ENCODE peak calls at places on chromosomes 16 and 17, in eight cellular contexts. Q, J, I, N, B, O, X and L are unnamed samples.
A peak's percentile ranks its signal among the peaks of the same experiment; 100 is the strongest.

GRCh38 chr17:55332296-55333041 is 67.7 kb downstream of the HLF start:
- DNase-seq in Q (peak; percentile 51), J (no peak), I (no peak), N (no peak), B (no peak), O (peak; percentile 26), X (no peak), L (no peak)

GRCh38 chr17:4856937-4857314 is 23.8 kb downstream of the MINK1 start:
- DNase-seq in Q (no peak), J (no peak), I (no peak), N (no peak), B (no peak), O (no peak), X (no peak), L (no peak)

GRCh38 chr17:17682737-17683675 is 1.7 kb downstream of the RAI1 start:
- DNase-seq in Q (peak; percentile 74), J (peak; percentile 75), I (no peak), N (peak; percentile 85), B (peak; percentile 74), O (peak; percentile 83), X (peak; percentile 78), L (peak; percentile 82)

GRCh38 chr16:23999663-24000062 is 163.9 kb downstream of the PRKCB start:
- DNase-seq in Q (no peak), J (no peak), I (no peak), N (no peak), B (no peak), O (no peak), X (no peak), L (no peak)

GRCh38 chr16:8878523-8878911 is 3.6 kb upstream of the LITAFD start:
- DNase-seq in Q (no peak), J (no peak), I (no peak), N (no peak), B (no peak), O (no peak), X (no peak), L (peak; percentile 69)

GRCh38 chr17:1022278-1023024 is 25.5 kb downstream of the TIMM22 start:
- DNase-seq in Q (no peak), J (peak; percentile 40), I (no peak), N (no peak), B (no peak), O (no peak), X (no peak), L (no peak)

GRCh38 chr17:43171761-43172487 is 910 bp downstream of the NBR1 start:
- DNase-seq in Q (peak; percentile 30), J (no peak), I (no peak), N (peak; percentile 48), B (no peak), O (peak; percentile 78), X (peak; percentile 9), L (peak; percentile 53)

GRCh38 chr17:43721537-43722268 is 36.9 kb downstream of the SOST start:
- DNase-seq in Q (no peak), J (no peak), I (no peak), N (no peak), B (no peak), O (no peak), X (no peak), L (no peak)

GRCh38 chr17:80474231-80474932 is 2.0 kb downstream of the NPTX1 start:
- DNase-seq in Q (no peak), J (no peak), I (no peak), N (no peak), B (no peak), O (no peak), X (no peak), L (peak; percentile 65)
- H3K36me3 ChIP-seq in Q (no peaks in the 10 kb centered on the region), J (no peaks in the 10 kb centered on the region), I (no peaks in the 10 kb centered on the region), N (no peaks in the 10 kb centered on the region), B (no peaks in the 10 kb centered on the region), O (no peaks in the 10 kb centered on the region), X (no peaks in the 10 kb centered on the region), L (no peaks in the 10 kb centered on the region)

GRCh38 chr17:63426917-63427308 is 19.2 kb downstream of the CYB561 start:
- DNase-seq in Q (no peak), J (no peak), I (no peak), N (no peak), B (no peak), O (no peak), X (no peak), L (no peak)

GRCh38 chr17:63431939-63432804 is 13.9 kb downstream of the CYB561 start:
- DNase-seq in Q (no peak), J (no peak), I (no peak), N (peak; percentile 22), B (peak; percentile 45), O (peak; percentile 55), X (no peak), L (no peak)

GRCh38 chr17:63431618-63431938 is 14.5 kb downstream of the CYB561 start:
- DNase-seq in Q (no peak), J (no peak), I (no peak), N (no peak), B (peak; percentile 15), O (no peak), X (no peak), L (no peak)

GRCh38 chr17:63429766-63430165 is 16.3 kb downstream of the CYB561 start:
- DNase-seq in Q (no peak), J (no peak), I (no peak), N (no peak), B (no peak), O (no peak), X (no peak), L (no peak)

GRCh38 chr17:63430223-63430622 is 15.9 kb downstream of the CYB561 start:
- DNase-seq in Q (no peak), J (no peak), I (no peak), N (peak; percentile 18), B (no peak), O (no peak), X (no peak), L (peak; percentile 22)
- H3K4me1 ChIP-seq in Q (peaks cover 17% of the 10 kb centered on the region), J (peaks cover 4% of the 10 kb centered on the region), I (peaks cover 36% of the 10 kb centered on the region), N (peaks cover 1% of the 10 kb centered on the region), B (peaks cover 14% of the 10 kb centered on the region), O (peaks cover 35% of the 10 kb centered on the region), X (peaks cover 64% of the 10 kb centered on the region), L (peaks cover 15% of the 10 kb centered on the region)

GRCh38 chr17:49290690-49291326 is 60.2 kb upstream of the PHOSPHO1 start:
- DNase-seq in Q (no peak), J (no peak), I (no peak), N (no peak), B (no peak), O (peak; percentile 55), X (peak; percentile 23), L (peak; percentile 61)
- TF ChIP-seq CTCF in Q (peak; percentile 47), J (peak; percentile 34), I (peak; percentile 23), N (no peak), B (peak; percentile 49), O (peak; percentile 41), X (peak; percentile 75), L (peak; percentile 92)

GRCh38 chr16:56941092-56941491 is 9.2 kb downstream of the HERPUD1 start:
- DNase-seq in Q (no peak), J (no peak), I (no peak), N (no peak), B (no peak), O (no peak), X (no peak), L (no peak)
- H3K36me3 ChIP-seq in Q (peaks cover 100% of the 10 kb centered on the region), J (no peaks in the 10 kb centered on the region), I (peaks cover 99% of the 10 kb centered on the region), N (no peaks in the 10 kb centered on the region), B (peaks cover 99% of the 10 kb centered on the region), O (peaks cover 50% of the 10 kb centered on the region), X (peaks cover 93% of the 10 kb centered on the region), L (peaks cover 14% of the 10 kb centered on the region)